ENCODE peak calls at places on chromosomes 13 and 19, in ten cellular contexts. E is IMR-90; P is fibroblast of lung; R is ovary; Y is lower leg skin; S is CD4-positive, alpha-beta T cell; X is cardiac muscle cell; T is fibroblast of pulmonary artery; M is body of pancreas; J is HFFc6. K is an unnamed sample.

GRCh38 chr13:72521965-72522661 is 205.3 kb downstream of the MZT1 start:
- DNase-seq in E (no peak), P (no peak), R (no peak), Y (no peak), S (no peak), X (no peak), T (no peak), M (peak), J (no peak), K (no peak)

GRCh38 chr19:9860407-9860806 is 25.3 kb downstream of the PIN1 start:
- DNase-seq in E (no peak), P (no peak), R (no peak), Y (no peak), S (no peak), X (no peak), T (no peak), M (no peak), J (no peak), K (no peak)

GRCh38 chr19:10815969-10816635 is 19.9 kb downstream of the TMED1 start:
- DNase-seq in E (peak), P (no peak), R (no peak), Y (no peak), S (no peak), X (no peak), T (no peak), M (no peak), J (peak), K (no peak)

GRCh38 chr19:48417436-48417835 is 24.0 kb downstream of the GRIN2D start:
- DNase-seq in E (no peak), P (no peak), R (no peak), Y (no peak), S (no peak), X (no peak), T (no peak), M (no peak), J (no peak), K (no peak)

GRCh38 chr19:19823916-19824315 is 2.4 kb upstream of the ZNF506 start:
- DNase-seq in E (no peak), P (no peak), R (no peak), Y (no peak), S (no peak), X (no peak), T (no peak), M (no peak), J (no peak), K (no peak)

GRCh38 chr13:98548230-98548629 is 28.7 kb downstream of the STK24 start:
- DNase-seq in E (peak), P (no peak), R (no peak), Y (no peak), S (no peak), X (no peak), T (no peak), M (no peak), J (no peak), K (no peak)

GRCh38 chr13:51821666-51822065 is 17.7 kb upstream of the DHRS12 start:
- DNase-seq in E (no peak), P (no peak), R (no peak), Y (no peak), S (no peak), X (no peak), T (no peak), M (no peak), J (no peak), K (no peak)

GRCh38 chr13:93900735-93901134 is 578.7 kb downstream of the DCT start:
- DNase-seq in E (peak), P (no peak), R (no peak), Y (no peak), S (no peak), X (no peak), T (peak), M (no peak), J (no peak), K (no peak)

GRCh38 chr19:56712609-56713008 is 41.1 kb upstream of the ZNF835 start:
- DNase-seq in E (no peak), P (no peak), R (peak), Y (no peak), S (no peak), X (no peak), T (no peak), M (peak), J (no peak), K (no peak)

GRCh38 chr19:29680447-29680846 is 15.2 kb downstream of the PLEKHF1 start:
- DNase-seq in E (no peak), P (no peak), R (no peak), Y (no peak), S (peak), X (no peak), T (no peak), M (no peak), J (no peak), K (no peak)

GRCh38 chr13:99916366-99917103 is 55.0 kb downstream of the ZIC5 start:
- DNase-seq in E (peak), P (peak), R (no peak), Y (no peak), S (no peak), X (peak), T (peak), M (peak), J (peak), K (no peak)

GRCh38 chr13:101514695-101515275 is 62.3 kb downstream of the ITGBL1 start:
- DNase-seq in E (peak), P (peak), R (no peak), Y (no peak), S (no peak), X (peak), T (peak), M (peak), J (peak), K (no peak)

GRCh38 chr13:24500977-24501376 is 11.6 kb downstream of the PARP4 start:
- DNase-seq in E (peak), P (peak), R (no peak), Y (no peak), S (no peak), X (no peak), T (peak), M (no peak), J (peak), K (no peak)

GRCh38 chr13:94305463-94305862 is 174.0 kb downstream of the DCT start:
- DNase-seq in E (peak), P (peak), R (peak), Y (no peak), S (no peak), X (no peak), T (peak), M (no peak), J (peak), K (no peak)

GRCh38 chr13:36954542-36954941 is 34.5 kb upstream of the SMAD9 start:
- DNase-seq in E (peak), P (no peak), R (no peak), Y (no peak), S (no peak), X (no peak), T (no peak), M (no peak), J (no peak), K (no peak)

GRCh38 chr13:34776390-34776981 is 165.6 kb upstream of the NBEA start:
- DNase-seq in E (no peak), P (no peak), R (no peak), Y (no peak), S (no peak), X (no peak), T (no peak), M (no peak), J (no peak), K (no peak)

GRCh38 chr19:28582807-28583206 is 630.1 kb downstream of the UQCRFS1 start:
- DNase-seq in E (no peak), P (no peak), R (no peak), Y (no peak), S (no peak), X (no peak), T (no peak), M (no peak), J (no peak), K (no peak)

GRCh38 chr19:47623921-47624391 is 15.0 kb downstream of the BICRA start:
- DNase-seq in E (no peak), P (no peak), R (no peak), Y (no peak), S (no peak), X (peak), T (no peak), M (no peak), J (no peak), K (no peak)

GRCh38 chr19:16896913-16897571 is 8.2 kb downstream of the F2RL3 start:
- DNase-seq in E (peak), P (peak), R (peak), Y (peak), S (peak), X (peak), T (peak), M (peak), J (peak), K (peak)

GRCh38 chr13:21055511-21056045 is 5.8 kb downstream of the LATS2 start:
- DNase-seq in E (no peak), P (no peak), R (no peak), Y (peak), S (no peak), X (no peak), T (no peak), M (no peak), J (no peak), K (no peak)

GRCh38 chr19:52142001-52142595 is 2.4 kb upstream of the ZNF616 start:
- DNase-seq in E (no peak), P (no peak), R (no peak), Y (no peak), S (no peak), X (no peak), T (no peak), M (no peak), J (no peak), K (no peak)

GRCh38 chr13:88000239-88000638 is 329.1 kb downstream of the SLITRK5 start:
- DNase-seq in E (peak), P (peak), R (no peak), Y (no peak), S (no peak), X (no peak), T (no peak), M (no peak), J (no peak), K (no peak)
- TF ChIP-seq CTCF in E (peak), P (peak), R (no peak), Y (no peak), S (no peak), X (no peak), T (no peak), M (no peak), J (no peak), K (no peak)

DNA sequence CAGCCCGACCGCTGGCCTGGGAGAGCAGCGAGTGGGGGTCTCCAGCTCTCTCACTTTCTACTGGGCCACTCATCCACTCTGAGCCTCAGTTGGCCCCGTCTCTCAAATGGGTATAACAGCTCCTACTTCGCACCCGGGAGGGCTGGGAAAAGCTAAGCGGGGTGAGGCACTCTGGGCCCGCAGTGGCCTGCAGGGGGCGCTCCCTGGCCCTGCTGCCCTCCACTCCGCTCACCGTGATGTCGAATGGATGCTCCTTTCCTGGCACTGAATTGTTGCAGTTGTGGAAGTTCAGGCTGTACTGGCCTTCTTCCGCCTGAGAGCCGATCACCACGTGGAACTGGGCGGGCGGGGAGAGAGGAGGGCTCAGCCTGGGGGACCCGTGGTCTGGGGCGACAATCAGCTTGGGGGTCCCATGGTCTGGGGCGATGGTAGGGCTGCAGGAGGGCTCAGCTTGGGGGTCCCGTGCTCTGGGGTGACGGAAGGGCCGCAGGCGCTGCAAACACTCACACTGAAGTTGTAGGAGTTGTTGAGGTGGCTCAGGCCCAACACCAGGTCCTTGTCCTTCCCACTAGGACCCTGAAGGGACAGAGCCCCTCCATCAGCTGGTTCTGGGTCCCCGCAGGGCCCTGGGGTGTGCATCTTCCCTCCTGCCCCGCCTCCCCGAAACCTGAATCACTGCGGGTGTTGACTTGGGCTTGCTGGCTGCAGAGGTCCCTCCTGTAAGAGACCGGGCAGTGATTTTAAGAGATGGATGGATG is 3.9 kb downstream of the GPR108 start:
- DNase-seq in E (no peak), P (no peak), R (no peak), Y (no peak), S (no peak), X (no peak), T (no peak), M (no peak), J (no peak), K (no peak)
- TF ChIP-seq CTCF in E (peak), P (peak), R (no peak), Y (no peak), S (peak), X (peak), T (no peak), M (no peak), J (peak), K (peak)

GRCh38 chr13:109204657-109205056 is 575.2 kb downstream of the MYO16 start:
- DNase-seq in E (no peak), P (no peak), R (no peak), Y (no peak), S (no peak), X (peak), T (no peak), M (no peak), J (no peak), K (no peak)

GRCh38 chr13:109206616-109207015 is 577.2 kb downstream of the MYO16 start:
- DNase-seq in E (no peak), P (no peak), R (no peak), Y (no peak), S (no peak), X (no peak), T (no peak), M (no peak), J (no peak), K (no peak)

GRCh38 chr13:109203587-109203986 is 574.2 kb downstream of the MYO16 start:
- DNase-seq in E (no peak), P (no peak), R (no peak), Y (no peak), S (no peak), X (no peak), T (no peak), M (no peak), J (no peak), K (no peak)

GRCh38 chr13:109204252-109204651 is 574.8 kb downstream of the MYO16 start:
- DNase-seq in E (no peak), P (no peak), R (no peak), Y (no peak), S (no peak), X (no peak), T (no peak), M (no peak), J (no peak), K (no peak)

GRCh38 chr13:109205315-109205714 is 575.9 kb downstream of the MYO16 start:
- DNase-seq in E (no peak), P (peak), R (no peak), Y (no peak), S (no peak), X (no peak), T (peak), M (no peak), J (peak), K (no peak)
- TF ChIP-seq CTCF in E (no peak), P (no peak), R (no peak), Y (no peak), S (no peak), X (no peak), T (no peak), M (no peak), J (no peak), K (no peak)

GRCh38 chr19:6241056-6241455 is 38.7 kb downstream of the MLLT1 start:
- DNase-seq in E (no peak), P (no peak), R (no peak), Y (no peak), S (no peak), X (no peak), T (no peak), M (no peak), J (no peak), K (no peak)
- TF ChIP-seq CTCF in E (no peak), P (no peak), R (no peak), Y (no peak), S (no peak), X (no peak), T (no peak), M (no peak), J (no peak), K (no peak)

DNA sequence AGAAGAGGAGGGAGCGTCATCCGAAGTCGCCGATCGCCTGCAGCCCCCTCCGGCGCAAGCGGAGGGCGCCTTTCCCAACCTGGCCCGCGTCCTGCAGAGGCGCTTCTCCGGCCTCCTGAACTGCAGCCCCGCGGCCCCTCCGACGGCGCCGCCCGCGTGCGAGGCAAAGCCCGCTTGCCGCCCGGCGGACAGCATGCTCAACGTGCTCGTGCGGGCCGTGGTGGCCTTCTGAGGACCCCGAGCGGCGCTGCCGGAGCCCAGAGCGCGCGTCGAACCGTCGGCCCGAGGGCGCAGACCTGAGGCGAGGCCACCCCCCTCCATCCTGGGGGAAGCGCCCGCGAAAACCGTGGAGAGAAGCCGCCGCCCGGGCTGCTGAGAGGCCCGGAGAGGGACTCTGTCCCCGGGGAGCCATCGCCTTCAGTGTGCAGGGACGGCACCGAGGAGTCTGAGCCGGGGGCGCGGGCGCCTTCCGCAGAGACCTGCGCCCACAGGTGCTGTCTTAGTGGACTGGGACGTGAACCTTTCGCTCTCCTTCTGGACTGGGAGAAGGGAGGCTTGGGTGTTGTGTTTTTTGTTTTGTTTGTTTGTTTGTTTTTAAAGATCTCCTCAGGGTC is 3.5 kb downstream of the IER2 start:
- DNase-seq in E (no peak), P (peak), R (peak), Y (no peak), S (no peak), X (peak), T (peak), M (peak), J (no peak), K (no peak)
- TF ChIP-seq CTCF in E (no peak), P (no peak), R (no peak), Y (no peak), S (peak), X (peak), T (no peak), M (no peak), J (peak), K (no peak)

GRCh38 chr19:4199699-4200293 is 17.3 kb downstream of the ANKRD24 start:
- DNase-seq in E (no peak), P (no peak), R (no peak), Y (no peak), S (no peak), X (no peak), T (no peak), M (no peak), J (no peak), K (no peak)
- TF ChIP-seq CTCF in E (no peak), P (no peak), R (no peak), Y (no peak), S (no peak), X (no peak), T (no peak), M (no peak), J (peak), K (peak)

GRCh38 chr13:81987159-81987558 is 1646.2 kb upstream of the SPRY2 start:
- DNase-seq in E (no peak), P (no peak), R (no peak), Y (no peak), S (no peak), X (no peak), T (no peak), M (no peak), J (no peak), K (no peak)
- TF ChIP-seq CTCF in E (no peak), P (no peak), R (no peak), Y (no peak), S (no peak), X (no peak), T (no peak), M (no peak), J (no peak), K (no peak)

GRCh38 chr19:55546822-55547614 is 1.7 kb upstream of the SBK3 start:
- DNase-seq in E (peak), P (peak), R (peak), Y (peak), S (no peak), X (no peak), T (peak), M (peak), J (peak), K (no peak)

GRCh38 chr19:55552206-55552605 is 6.9 kb upstream of the SBK3 start:
- DNase-seq in E (no peak), P (no peak), R (no peak), Y (no peak), S (no peak), X (no peak), T (no peak), M (no peak), J (no peak), K (no peak)

GRCh38 chr19:55550321-55550650 is 4.9 kb upstream of the SBK3 start:
- DNase-seq in E (no peak), P (peak), R (no peak), Y (no peak), S (no peak), X (no peak), T (no peak), M (no peak), J (peak), K (no peak)

GRCh38 chr19:55552620-55553019 is 7.3 kb upstream of the SBK3 start:
- DNase-seq in E (peak), P (peak), R (no peak), Y (no peak), S (no peak), X (no peak), T (peak), M (no peak), J (peak), K (no peak)

GRCh38 chr19:55549500-55550320 is 4.4 kb upstream of the SBK3 start:
- DNase-seq in E (peak), P (peak), R (no peak), Y (no peak), S (no peak), X (no peak), T (peak), M (peak), J (peak), K (no peak)
- TF ChIP-seq CTCF in E (no peak), P (no peak), R (no peak), Y (no peak), S (no peak), X (no peak), T (no peak), M (no peak), J (no peak), K (no peak)